ENCODE peak calls at places on chromosomes 7 and 10, in ten cellular contexts. One of them, this sample, is unnamed.

GRCh38 chr7:26449175-26450165 is 157.8 kb downstream of the SNX10 start:
- DNase-seq in heart right ventricle: no peak
- DNase-seq in lung: no peak
- DNase-seq in substantia nigra: no peak
- DNase-seq in right cardiac atrium: no peak
- DNase-seq in ascending aorta: no peak
- DNase-seq in body of pancreas: no peak
- DNase-seq in CD8-positive, alpha-beta memory T cell: no peak
- DNase-seq in tibial nerve: no peak
- DNase-seq in Karpas-422: no peak
- DNase-seq in this sample: no peak

GRCh38 chr7:39413866-39414668 is 152.1 kb upstream of the YAE1 start:
- DNase-seq in heart right ventricle: peak; percentile 43
- DNase-seq in lung: no peak
- DNase-seq in substantia nigra: peak; percentile 22
- DNase-seq in right cardiac atrium: peak; percentile 75
- DNase-seq in ascending aorta: peak; percentile 71
- DNase-seq in body of pancreas: peak; percentile 28
- DNase-seq in CD8-positive, alpha-beta memory T cell: peak; percentile 9
- DNase-seq in tibial nerve: no peak
- DNase-seq in Karpas-422: peak; percentile 65
- DNase-seq in this sample: peak; percentile 63

GRCh38 chr7:151585744-151586424 is 66.2 kb upstream of the RHEB start:
- DNase-seq in heart right ventricle: no peak
- DNase-seq in lung: no peak
- DNase-seq in substantia nigra: no peak
- DNase-seq in right cardiac atrium: no peak
- DNase-seq in ascending aorta: no peak
- DNase-seq in body of pancreas: no peak
- DNase-seq in CD8-positive, alpha-beta memory T cell: no peak
- DNase-seq in tibial nerve: no peak
- DNase-seq in Karpas-422: no peak
- DNase-seq in this sample: no peak

GRCh38 chr10:110610308-110610774 is 33.8 kb upstream of the RBM20 start:
- DNase-seq in heart right ventricle: no peak
- DNase-seq in lung: no peak
- DNase-seq in substantia nigra: peak; percentile 11
- DNase-seq in right cardiac atrium: no peak
- DNase-seq in ascending aorta: no peak
- DNase-seq in body of pancreas: peak; percentile 51
- DNase-seq in CD8-positive, alpha-beta memory T cell: peak; percentile 45
- DNase-seq in tibial nerve: no peak
- DNase-seq in Karpas-422: peak; percentile 80
- DNase-seq in this sample: no peak

GRCh38 chr7:134792968-134793367 is 13.5 kb downstream of the CALD1 start:
- DNase-seq in heart right ventricle: peak; percentile 59
- DNase-seq in lung: no peak
- DNase-seq in substantia nigra: no peak
- DNase-seq in right cardiac atrium: peak; percentile 89
- DNase-seq in ascending aorta: peak; percentile 79
- DNase-seq in body of pancreas: peak; percentile 16
- DNase-seq in CD8-positive, alpha-beta memory T cell: no peak
- DNase-seq in tibial nerve: no peak
- DNase-seq in Karpas-422: no peak
- DNase-seq in this sample: peak; percentile 82

GRCh38 chr10:134205-134742 is 981 bp upstream of the ZMYND11 start:
- DNase-seq in heart right ventricle: no peak
- DNase-seq in lung: no peak
- DNase-seq in substantia nigra: no peak
- DNase-seq in right cardiac atrium: no peak
- DNase-seq in ascending aorta: no peak
- DNase-seq in body of pancreas: no peak
- DNase-seq in CD8-positive, alpha-beta memory T cell: peak; percentile 33
- DNase-seq in tibial nerve: no peak
- DNase-seq in Karpas-422: peak; percentile 37
- DNase-seq in this sample: no peak

GRCh38 chr10:129417882-129418281 is 49.2 kb upstream of the MGMT start:
- DNase-seq in heart right ventricle: no peak
- DNase-seq in lung: no peak
- DNase-seq in substantia nigra: no peak
- DNase-seq in right cardiac atrium: peak; percentile 52
- DNase-seq in ascending aorta: no peak
- DNase-seq in body of pancreas: no peak
- DNase-seq in CD8-positive, alpha-beta memory T cell: no peak
- DNase-seq in tibial nerve: no peak
- DNase-seq in Karpas-422: no peak
- DNase-seq in this sample: peak; percentile 42

GRCh38 chr7:76091506-76091905 is 43.6 kb downstream of the MDH2 start:
- DNase-seq in heart right ventricle: no peak
- DNase-seq in lung: no peak
- DNase-seq in substantia nigra: no peak
- DNase-seq in right cardiac atrium: no peak
- DNase-seq in ascending aorta: no peak
- DNase-seq in body of pancreas: no peak
- DNase-seq in CD8-positive, alpha-beta memory T cell: no peak
- DNase-seq in tibial nerve: no peak
- DNase-seq in Karpas-422: no peak
- DNase-seq in this sample: no peak

GRCh38 chr7:79506481-79506880 is 53.0 kb upstream of the MAGI2 start:
- DNase-seq in heart right ventricle: no peak
- DNase-seq in lung: no peak
- DNase-seq in substantia nigra: no peak
- DNase-seq in right cardiac atrium: no peak
- DNase-seq in ascending aorta: no peak
- DNase-seq in body of pancreas: no peak
- DNase-seq in CD8-positive, alpha-beta memory T cell: no peak
- DNase-seq in tibial nerve: no peak
- DNase-seq in Karpas-422: no peak
- DNase-seq in this sample: no peak

GRCh38 chr7:69334706-69335105 is 263.6 kb upstream of the AUTS2 start:
- DNase-seq in heart right ventricle: no peak
- DNase-seq in lung: no peak
- DNase-seq in substantia nigra: no peak
- DNase-seq in right cardiac atrium: no peak
- DNase-seq in ascending aorta: no peak
- DNase-seq in body of pancreas: no peak
- DNase-seq in CD8-positive, alpha-beta memory T cell: no peak
- DNase-seq in tibial nerve: no peak
- DNase-seq in Karpas-422: no peak
- DNase-seq in this sample: no peak

GRCh38 chr10:16519250-16519907 is 2.3 kb downstream of the C1QL3 start:
- DNase-seq in heart right ventricle: no peak
- DNase-seq in lung: no peak
- DNase-seq in substantia nigra: peak; percentile 17
- DNase-seq in right cardiac atrium: no peak
- DNase-seq in ascending aorta: no peak
- DNase-seq in body of pancreas: no peak
- DNase-seq in CD8-positive, alpha-beta memory T cell: no peak
- DNase-seq in tibial nerve: no peak
- DNase-seq in Karpas-422: no peak
- DNase-seq in this sample: no peak

GRCh38 chr10:12766222-12766621 is 235.3 kb downstream of the CCDC3 start:
- DNase-seq in heart right ventricle: no peak
- DNase-seq in lung: no peak
- DNase-seq in substantia nigra: no peak
- DNase-seq in right cardiac atrium: no peak
- DNase-seq in ascending aorta: no peak
- DNase-seq in body of pancreas: no peak
- DNase-seq in CD8-positive, alpha-beta memory T cell: no peak
- DNase-seq in tibial nerve: no peak
- DNase-seq in Karpas-422: no peak
- DNase-seq in this sample: no peak

GRCh38 chr10:1120146-1120695 is 64.0 kb downstream of the WDR37 start:
- DNase-seq in heart right ventricle: no peak
- DNase-seq in lung: no peak
- DNase-seq in substantia nigra: no peak
- DNase-seq in right cardiac atrium: no peak
- DNase-seq in ascending aorta: no peak
- DNase-seq in body of pancreas: no peak
- DNase-seq in CD8-positive, alpha-beta memory T cell: no peak
- DNase-seq in tibial nerve: no peak
- DNase-seq in Karpas-422: no peak
- DNase-seq in this sample: peak; percentile 13

GRCh38 chr10:115956225-115957009 is 316.6 kb downstream of the GFRA1 start:
- DNase-seq in heart right ventricle: no peak
- DNase-seq in lung: no peak
- DNase-seq in substantia nigra: no peak
- DNase-seq in right cardiac atrium: no peak
- DNase-seq in ascending aorta: no peak
- DNase-seq in body of pancreas: no peak
- DNase-seq in CD8-positive, alpha-beta memory T cell: no peak
- DNase-seq in tibial nerve: no peak
- DNase-seq in Karpas-422: no peak
- DNase-seq in this sample: no peak

GRCh38 chr7:116525913-116526857 is 1.3 kb downstream of the CAV1 start:
- DNase-seq in heart right ventricle: peak; percentile 88
- DNase-seq in lung: peak; percentile 80
- DNase-seq in substantia nigra: peak; percentile 50
- DNase-seq in right cardiac atrium: peak; percentile 94
- DNase-seq in ascending aorta: peak; percentile 89
- DNase-seq in body of pancreas: peak; percentile 66
- DNase-seq in CD8-positive, alpha-beta memory T cell: peak; percentile 61
- DNase-seq in tibial nerve: peak; percentile 52
- DNase-seq in Karpas-422: peak; percentile 76
- DNase-seq in this sample: peak; percentile 85

DNA sequence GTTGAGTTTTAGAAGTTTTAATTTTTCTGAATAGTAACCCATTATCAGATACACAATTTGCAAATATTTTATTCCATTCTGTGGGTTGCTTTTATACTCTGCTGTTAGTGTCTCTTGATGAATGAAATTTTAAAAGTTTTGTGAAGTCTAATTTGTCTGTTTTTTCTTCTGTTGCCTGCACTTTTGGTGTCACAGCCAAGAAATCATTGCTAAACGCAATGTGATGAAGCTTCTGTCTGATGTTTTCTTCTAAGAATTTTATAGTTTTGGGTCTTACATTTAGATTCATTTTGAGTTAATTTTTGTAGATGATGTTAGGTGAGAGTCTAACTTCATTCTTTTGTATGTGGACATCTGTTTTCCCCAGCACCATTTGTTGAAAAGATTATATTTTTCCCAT is 330.0 kb upstream of the FOXK1 start:
- DNase-seq in heart right ventricle: no peak
- DNase-seq in lung: no peak
- DNase-seq in substantia nigra: no peak
- DNase-seq in right cardiac atrium: no peak
- DNase-seq in ascending aorta: no peak
- DNase-seq in body of pancreas: no peak
- DNase-seq in CD8-positive, alpha-beta memory T cell: no peak
- DNase-seq in tibial nerve: no peak
- DNase-seq in Karpas-422: no peak
- DNase-seq in this sample: no peak
- H3K27ac ChIP-seq in heart right ventricle: no peak overlapping the region
- H3K27ac ChIP-seq in lung: no peak overlapping the region
- H3K27ac ChIP-seq in substantia nigra: no peak overlapping the region
- H3K27ac ChIP-seq in right cardiac atrium: no peak overlapping the region
- H3K27ac ChIP-seq in ascending aorta: no peak overlapping the region
- H3K27ac ChIP-seq in body of pancreas: no peak overlapping the region
- H3K27ac ChIP-seq in CD8-positive, alpha-beta memory T cell: no peak overlapping the region
- H3K27ac ChIP-seq in tibial nerve: no peak overlapping the region
- H3K27ac ChIP-seq in Karpas-422: no peak overlapping the region
- H3K27ac ChIP-seq in this sample: no peak overlapping the region

GRCh38 chr10:97464226-97464625 is 18.3 kb downstream of the ZDHHC16 start:
- DNase-seq in heart right ventricle: no peak
- DNase-seq in lung: no peak
- DNase-seq in substantia nigra: no peak
- DNase-seq in right cardiac atrium: no peak
- DNase-seq in ascending aorta: no peak
- DNase-seq in body of pancreas: no peak
- DNase-seq in CD8-positive, alpha-beta memory T cell: no peak
- DNase-seq in tibial nerve: no peak
- DNase-seq in Karpas-422: no peak
- DNase-seq in this sample: no peak
- H3K27ac ChIP-seq in heart right ventricle: no peak overlapping the region
- H3K27ac ChIP-seq in lung: no peak overlapping the region
- H3K27ac ChIP-seq in substantia nigra: no peak overlapping the region
- H3K27ac ChIP-seq in right cardiac atrium: no peak overlapping the region
- H3K27ac ChIP-seq in ascending aorta: peak overlapping the region; percentile 34
- H3K27ac ChIP-seq in body of pancreas: peak overlapping the region; percentile 21
- H3K27ac ChIP-seq in CD8-positive, alpha-beta memory T cell: no peak overlapping the region
- H3K27ac ChIP-seq in tibial nerve: peak overlapping the region; percentile 59
- H3K27ac ChIP-seq in Karpas-422: no peak overlapping the region
- H3K27ac ChIP-seq in this sample: peak overlapping the region; percentile 54

DNA sequence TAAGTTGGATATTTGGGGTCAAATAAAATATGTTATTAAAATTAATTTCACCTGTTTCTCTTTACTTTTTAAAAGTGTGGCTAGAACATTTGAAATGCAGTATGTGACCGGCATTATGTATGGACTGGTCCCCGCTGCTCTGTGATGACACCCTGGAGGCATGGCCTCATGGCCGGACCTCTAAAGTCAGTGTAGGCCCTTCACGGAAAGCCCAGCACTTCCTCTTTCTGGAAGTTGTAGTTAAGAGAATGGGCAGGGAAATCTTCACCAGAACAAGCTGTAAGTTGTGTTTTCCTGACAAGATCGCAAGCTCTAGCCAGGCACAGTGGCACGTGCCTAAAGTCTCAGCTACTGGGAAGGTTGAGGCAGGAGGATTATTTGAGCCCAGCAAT is 38.3 kb upstream of the SRGN start:
- DNase-seq in heart right ventricle: no peak
- DNase-seq in lung: no peak
- DNase-seq in substantia nigra: no peak
- DNase-seq in right cardiac atrium: no peak
- DNase-seq in ascending aorta: no peak
- DNase-seq in body of pancreas: no peak
- DNase-seq in CD8-positive, alpha-beta memory T cell: no peak
- DNase-seq in tibial nerve: no peak
- DNase-seq in Karpas-422: no peak
- DNase-seq in this sample: no peak
- H3K27ac ChIP-seq in heart right ventricle: no peak overlapping the region
- H3K27ac ChIP-seq in lung: no peak overlapping the region
- H3K27ac ChIP-seq in substantia nigra: peak overlapping the region; percentile 35
- H3K27ac ChIP-seq in right cardiac atrium: no peak overlapping the region
- H3K27ac ChIP-seq in ascending aorta: no peak overlapping the region
- H3K27ac ChIP-seq in body of pancreas: peak overlapping the region; percentile 71
- H3K27ac ChIP-seq in CD8-positive, alpha-beta memory T cell: no peak overlapping the region
- H3K27ac ChIP-seq in tibial nerve: peak overlapping the region; percentile 76
- H3K27ac ChIP-seq in Karpas-422: no peak overlapping the region
- H3K27ac ChIP-seq in this sample: no peak overlapping the region

DNA sequence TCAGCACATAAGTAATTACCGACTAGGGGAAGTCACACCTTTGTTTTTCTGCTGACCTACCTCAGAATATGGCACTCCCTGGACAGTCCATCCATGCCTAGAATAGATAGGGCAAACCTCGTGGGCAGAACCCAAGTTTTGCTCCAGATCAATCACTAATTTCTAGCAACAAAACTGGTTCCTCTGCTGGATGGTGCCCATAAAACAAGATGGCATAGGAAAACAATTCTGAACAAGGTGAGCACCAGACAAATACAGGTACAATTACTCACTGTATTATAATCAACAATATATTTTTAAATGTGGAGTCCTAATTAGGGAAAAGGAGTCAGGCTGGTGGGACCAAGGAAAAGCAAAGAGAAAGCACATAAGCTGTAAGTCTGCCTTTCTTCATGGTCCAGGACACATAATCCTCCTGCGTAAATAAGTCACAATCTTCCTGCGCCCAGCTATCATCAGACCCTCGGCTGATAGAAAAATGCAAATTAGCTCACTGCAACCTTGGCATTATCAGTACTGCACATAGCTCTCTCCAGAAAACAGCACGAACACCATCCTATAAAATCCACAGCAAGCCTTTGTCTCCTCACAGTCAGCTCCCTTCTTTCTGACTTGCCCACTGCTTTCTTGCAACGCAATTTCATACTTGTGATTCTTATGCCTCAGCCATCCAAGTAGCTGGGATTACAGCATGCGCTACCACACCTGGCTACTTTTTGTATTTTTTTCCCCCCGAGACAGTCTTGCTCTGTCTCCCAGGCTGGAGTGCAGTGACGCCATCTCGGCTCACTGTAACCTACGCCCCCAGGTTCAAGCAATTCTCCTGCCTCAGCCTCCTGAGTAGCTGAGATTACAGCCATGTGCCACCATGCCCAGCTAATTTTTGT is 15.1 kb downstream of the URGCP start:
- DNase-seq in heart right ventricle: no peak
- DNase-seq in lung: no peak
- DNase-seq in substantia nigra: no peak
- DNase-seq in right cardiac atrium: no peak
- DNase-seq in ascending aorta: no peak
- DNase-seq in body of pancreas: no peak
- DNase-seq in CD8-positive, alpha-beta memory T cell: no peak
- DNase-seq in tibial nerve: no peak
- DNase-seq in Karpas-422: no peak
- DNase-seq in this sample: no peak
- H3K27ac ChIP-seq in heart right ventricle: no peak overlapping the region
- H3K27ac ChIP-seq in lung: no peak overlapping the region
- H3K27ac ChIP-seq in substantia nigra: no peak overlapping the region
- H3K27ac ChIP-seq in right cardiac atrium: no peak overlapping the region
- H3K27ac ChIP-seq in ascending aorta: no peak overlapping the region
- H3K27ac ChIP-seq in body of pancreas: no peak overlapping the region
- H3K27ac ChIP-seq in CD8-positive, alpha-beta memory T cell: no peak overlapping the region
- H3K27ac ChIP-seq in tibial nerve: no peak overlapping the region
- H3K27ac ChIP-seq in Karpas-422: no peak overlapping the region
- H3K27ac ChIP-seq in this sample: no peak overlapping the region

This sample was measured in right atrium auricular region.